ENCODE peak calls at places on chromosomes 6 and 20, in six cellular contexts. I, J, E, H, Q and B are unnamed samples. For H3K4me1, the result is how much of the 10 kb centered on the place peaks cover.

GRCh38 chr20:50636601-50637539 is 54.5 kb downstream of the RIPOR3 start:
- DNase-seq in I (no peak), J (no peak), E (no peak), H (no peak), Q (no peak), B (no peak)

GRCh38 chr20:44068780-44069191 is 118.2 kb downstream of the JPH2 start:
- DNase-seq in I (no peak), J (no peak), E (no peak), H (no peak), Q (peak), B (peak)

GRCh38 chr20:38109657-38110524 is 55.2 kb downstream of the TGM2 start:
- DNase-seq in I (peak), J (no peak), E (no peak), H (peak), Q (no peak), B (peak)

GRCh38 chr6:129936329-129937165 is 75.4 kb upstream of the TMEM244 start:
- DNase-seq in I (peak), J (peak), E (peak), H (peak), Q (peak), B (no peak)

GRCh38 chr20:48763183-48764030 is 64.4 kb downstream of the PREX1 start:
- DNase-seq in I (no peak), J (no peak), E (no peak), H (no peak), Q (no peak), B (no peak)

GRCh38 chr6:89411269-89412070 is 603 bp downstream of the RRAGD start:
- DNase-seq in I (no peak), J (peak), E (peak), H (peak), Q (peak), B (no peak)

GRCh38 chr6:146628350-146628749 is 29.6 kb downstream of the ADGB start:
- DNase-seq in I (no peak), J (no peak), E (no peak), H (no peak), Q (no peak), B (no peak)

GRCh38 chr6:142886431-142887170 is 58.4 kb downstream of the HIVEP2 start:
- DNase-seq in I (peak), J (no peak), E (peak), H (no peak), Q (no peak), B (no peak)

GRCh38 chr6:83429857-83430605 is 820 bp downstream of the ME1 start:
- DNase-seq in I (peak), J (no peak), E (no peak), H (peak), Q (peak), B (no peak)

GRCh38 chr20:56414842-56415765 is 3.0 kb downstream of the CASS4 start:
- DNase-seq in I (peak), J (peak), E (peak), H (no peak), Q (no peak), B (no peak)

GRCh38 chr20:63232235-63233060 is 3.3 kb upstream of the BIRC7 start:
- DNase-seq in I (peak), J (no peak), E (no peak), H (no peak), Q (no peak), B (no peak)

GRCh38 chr6:13307508-13307995 is 20.8 kb downstream of the TBC1D7 start:
- DNase-seq in I (peak), J (no peak), E (no peak), H (no peak), Q (no peak), B (no peak)

GRCh38 chr20:48599748-48600469 is 227.9 kb downstream of the PREX1 start:
- DNase-seq in I (no peak), J (no peak), E (no peak), H (no peak), Q (no peak), B (no peak)

DNA sequence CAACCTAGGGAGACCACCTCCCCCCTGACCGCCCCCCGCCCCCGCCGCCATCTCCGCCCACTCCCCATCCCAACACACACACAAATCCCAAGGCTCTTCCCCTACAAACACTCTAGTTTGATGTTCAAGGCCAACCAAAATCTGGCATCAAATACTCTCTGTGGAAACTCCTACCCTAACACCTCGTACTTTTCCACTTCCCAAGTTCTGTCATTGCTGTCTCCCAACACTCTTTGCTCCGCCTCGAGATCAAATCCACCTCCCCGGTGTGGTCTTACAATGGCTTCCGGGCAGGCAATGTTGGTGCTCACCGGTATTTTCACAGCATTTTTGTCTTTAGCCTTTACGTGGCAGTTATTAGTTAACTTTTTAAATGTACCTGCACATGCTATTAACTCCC is 4.8 kb upstream of the QKI start:
- DNase-seq in I (no peak), J (no peak), E (no peak), H (no peak), Q (no peak), B (no peak)
- H3K4me1 ChIP-seq in I (under half), J (under half), E (under half), H (under half), Q (under half), B (under half)

GRCh38 chr20:1623501-1624250 is 3.9 kb upstream of the SIRPB1 start:
- DNase-seq in I (no peak), J (no peak), E (no peak), H (no peak), Q (no peak), B (peak)

GRCh38 chr20:1628621-1629020 is 8.8 kb upstream of the SIRPB1 start:
- DNase-seq in I (no peak), J (no peak), E (no peak), H (no peak), Q (no peak), B (no peak)

GRCh38 chr20:1624811-1625690 is 5.2 kb upstream of the SIRPB1 start:
- DNase-seq in I (no peak), J (no peak), E (no peak), H (no peak), Q (no peak), B (peak)

GRCh38 chr20:1629321-1629720 is 9.5 kb upstream of the SIRPB1 start:
- DNase-seq in I (no peak), J (no peak), E (no peak), H (no peak), Q (no peak), B (no peak)

GRCh38 chr20:1626528-1627192 is 6.9 kb upstream of the SIRPB1 start:
- DNase-seq in I (no peak), J (no peak), E (no peak), H (no peak), Q (no peak), B (no peak)
- H3K4me1 ChIP-seq in I (under half), J (under half), E (under half), H (under half), Q (under half), B (under half)

GRCh38 chr6:43776799-43777776 is 7.1 kb downstream of the VEGFA start:
- DNase-seq in I (no peak), J (no peak), E (no peak), H (no peak), Q (no peak), B (no peak)
- H3K4me1 ChIP-seq in I (under half), J (under half), E (under half), H (under half), Q (half or more), B (half or more)

GRCh38 chr6:163956571-163957407 is 542.3 kb downstream of the QKI start:
- DNase-seq in I (peak), J (peak), E (peak), H (peak), Q (peak), B (no peak)

GRCh38 chr6:163960128-163960527 is 545.6 kb downstream of the QKI start:
- DNase-seq in I (no peak), J (no peak), E (no peak), H (no peak), Q (no peak), B (no peak)

GRCh38 chr6:163955131-163955530 is 540.6 kb downstream of the QKI start:
- DNase-seq in I (peak), J (no peak), E (no peak), H (no peak), Q (no peak), B (no peak)

GRCh38 chr6:163955752-163956151 is 541.2 kb downstream of the QKI start:
- DNase-seq in I (no peak), J (no peak), E (no peak), H (no peak), Q (no peak), B (no peak)

DNA sequence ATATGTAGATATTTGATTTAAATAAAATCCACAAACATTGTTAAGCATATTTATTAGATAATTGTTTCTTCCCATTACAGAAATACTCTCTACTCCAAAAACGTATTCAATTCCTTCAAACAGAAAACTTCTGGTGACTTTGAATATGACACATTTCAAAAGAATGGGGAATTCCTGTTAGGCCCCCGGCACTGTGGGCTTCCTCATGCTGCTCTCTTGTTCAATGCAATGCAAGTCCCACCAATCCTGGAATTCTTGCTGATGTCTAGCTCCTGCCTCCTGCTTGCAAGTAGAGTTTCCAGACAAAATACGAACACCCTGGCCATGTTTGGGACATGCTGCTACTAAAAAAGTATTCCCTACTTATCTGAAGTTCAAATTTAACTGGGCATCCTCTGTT is 544.1 kb downstream of the QKI start:
- DNase-seq in I (peak), J (no peak), E (no peak), H (no peak), Q (no peak), B (no peak)
- H3K4me1 ChIP-seq in I (under half), J (under half), E (under half), H (under half), Q (under half), B (under half)

GRCh38 chr6:52299598-52300144 is 15.1 kb upstream of the MCM3 start:
- DNase-seq in I (no peak), J (no peak), E (no peak), H (no peak), Q (no peak), B (no peak)
- H3K4me1 ChIP-seq in I (under half), J (under half), E (under half), H (under half), Q (under half), B (under half)

DNA sequence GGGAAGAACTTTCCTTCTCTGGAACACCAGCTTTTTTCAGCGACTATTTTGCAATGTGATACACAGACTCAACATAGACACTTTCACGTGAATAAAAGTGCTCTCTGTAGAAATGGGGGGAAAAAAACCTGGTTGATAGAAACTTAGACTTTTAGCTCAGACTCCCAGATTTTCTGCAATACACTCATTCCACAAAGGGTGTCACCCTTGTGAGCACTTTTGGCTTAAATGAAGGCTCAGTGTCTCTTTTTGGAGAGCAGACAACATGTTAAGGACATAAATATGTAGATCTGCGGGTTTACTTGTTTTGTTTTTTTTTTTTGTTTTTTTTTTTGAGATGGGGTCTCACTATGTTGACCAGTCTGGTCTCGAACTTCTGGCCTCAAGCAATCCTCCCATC is 579.6 kb downstream of the PTPRT start:
- DNase-seq in I (no peak), J (no peak), E (no peak), H (no peak), Q (no peak), B (no peak)
- H3K4me1 ChIP-seq in I (under half), J (under half), E (under half), H (under half), Q (under half), B (under half)